ENCODE peak calls at places on chromosome 18, in four cellular contexts. One of them, this sample, is unnamed.

GRCh38 chr18:51191139-51191717 is 6.3 kb downstream of the MEX3C start:
- DNase-seq in B cell: no peak
- DNase-seq in progenitor cell of endocrine pancreas: no peak
- DNase-seq in stimulated activated CD4-positive, alpha-beta T cell treated with anti-CD3 and anti-CD28 coated beads, TNF-alpha, amount 100 ng/mL, for 1 hour: no peak
- DNase-seq in this sample: no peak

GRCh38 chr18:63025251-63025710 is 294.3 kb downstream of the BCL2 start:
- DNase-seq in B cell: no peak
- DNase-seq in stimulated activated CD4-positive, alpha-beta T cell treated with anti-CD3 and anti-CD28 coated beads, TNF-alpha, amount 100 ng/mL, for 1 hour: no peak
- DNase-seq in progenitor cell of endocrine pancreas: no peak
- DNase-seq in this sample: no peak

GRCh38 chr18:54515149-54515548 is 75.9 kb upstream of the DYNAP start:
- DNase-seq in progenitor cell of endocrine pancreas: no peak
- DNase-seq in stimulated activated CD4-positive, alpha-beta T cell treated with anti-CD3 and anti-CD28 coated beads, TNF-alpha, amount 100 ng/mL, for 1 hour: no peak
- DNase-seq in B cell: no peak
- DNase-seq in this sample: no peak

GRCh38 chr18:55912071-55912470 is 324.1 kb upstream of the TCF4 start:
- DNase-seq in progenitor cell of endocrine pancreas: no peak
- DNase-seq in stimulated activated CD4-positive, alpha-beta T cell treated with anti-CD3 and anti-CD28 coated beads, TNF-alpha, amount 100 ng/mL, for 1 hour: no peak
- DNase-seq in B cell: no peak
- DNase-seq in this sample: no peak

GRCh38 chr18:26747131-26747475 is 118.4 kb downstream of the AQP4 start:
- DNase-seq in progenitor cell of endocrine pancreas: no peak
- DNase-seq in B cell: no peak
- DNase-seq in stimulated activated CD4-positive, alpha-beta T cell treated with anti-CD3 and anti-CD28 coated beads, TNF-alpha, amount 100 ng/mL, for 1 hour: no peak
- DNase-seq in this sample: no peak

GRCh38 chr18:58541789-58542425 is 87.0 kb downstream of the ALPK2 start:
- DNase-seq in progenitor cell of endocrine pancreas: no peak
- DNase-seq in B cell: no peak
- DNase-seq in stimulated activated CD4-positive, alpha-beta T cell treated with anti-CD3 and anti-CD28 coated beads, TNF-alpha, amount 100 ng/mL, for 1 hour: peak; percentile 2
- DNase-seq in this sample: no peak

GRCh38 chr18:6610436-6610835 is 119.1 kb upstream of the ARHGAP28 start:
- DNase-seq in stimulated activated CD4-positive, alpha-beta T cell treated with anti-CD3 and anti-CD28 coated beads, TNF-alpha, amount 100 ng/mL, for 1 hour: no peak
- DNase-seq in B cell: no peak
- DNase-seq in progenitor cell of endocrine pancreas: no peak
- DNase-seq in this sample: no peak

GRCh38 chr18:39840406-39840805 is 2114.6 kb upstream of the PIK3C3 start:
- DNase-seq in B cell: no peak
- DNase-seq in progenitor cell of endocrine pancreas: no peak
- DNase-seq in stimulated activated CD4-positive, alpha-beta T cell treated with anti-CD3 and anti-CD28 coated beads, TNF-alpha, amount 100 ng/mL, for 1 hour: no peak
- DNase-seq in this sample: no peak

GRCh38 chr18:36186461-36187137 is 698 bp upstream of the MOCOS start:
- DNase-seq in stimulated activated CD4-positive, alpha-beta T cell treated with anti-CD3 and anti-CD28 coated beads, TNF-alpha, amount 100 ng/mL, for 1 hour: no peak
- DNase-seq in B cell: peak; percentile 55
- DNase-seq in progenitor cell of endocrine pancreas: no peak
- DNase-seq in this sample: no peak

GRCh38 chr18:37346048-37346447 is 219.6 kb downstream of the CELF4 start:
- DNase-seq in stimulated activated CD4-positive, alpha-beta T cell treated with anti-CD3 and anti-CD28 coated beads, TNF-alpha, amount 100 ng/mL, for 1 hour: no peak
- DNase-seq in progenitor cell of endocrine pancreas: no peak
- DNase-seq in B cell: no peak
- DNase-seq in this sample: no peak

GRCh38 chr18:63346471-63347183 is 20.4 kb downstream of the KDSR start:
- DNase-seq in stimulated activated CD4-positive, alpha-beta T cell treated with anti-CD3 and anti-CD28 coated beads, TNF-alpha, amount 100 ng/mL, for 1 hour: no peak
- DNase-seq in B cell: no peak
- DNase-seq in progenitor cell of endocrine pancreas: no peak
- DNase-seq in this sample: no peak

GRCh38 chr18:36187138-36187825 is at the start of gene MOCOS:
- DNase-seq in stimulated activated CD4-positive, alpha-beta T cell treated with anti-CD3 and anti-CD28 coated beads, TNF-alpha, amount 100 ng/mL, for 1 hour: no peak
- DNase-seq in progenitor cell of endocrine pancreas: peak; percentile 76
- DNase-seq in B cell: peak; percentile 74
- DNase-seq in this sample: no peak

GRCh38 chr18:49456794-49457193 is 3.7 kb downstream of the DYM start:
- DNase-seq in stimulated activated CD4-positive, alpha-beta T cell treated with anti-CD3 and anti-CD28 coated beads, TNF-alpha, amount 100 ng/mL, for 1 hour: no peak
- DNase-seq in progenitor cell of endocrine pancreas: no peak
- DNase-seq in B cell: no peak
- DNase-seq in this sample: no peak

GRCh38 chr18:59907172-59907571 is 7.4 kb downstream of the PMAIP1 start:
- DNase-seq in B cell: no peak
- DNase-seq in stimulated activated CD4-positive, alpha-beta T cell treated with anti-CD3 and anti-CD28 coated beads, TNF-alpha, amount 100 ng/mL, for 1 hour: no peak
- DNase-seq in progenitor cell of endocrine pancreas: no peak
- DNase-seq in this sample: no peak

GRCh38 chr18:50163505-50163904 is 31.4 kb downstream of the MYO5B start:
- DNase-seq in progenitor cell of endocrine pancreas: no peak
- DNase-seq in stimulated activated CD4-positive, alpha-beta T cell treated with anti-CD3 and anti-CD28 coated beads, TNF-alpha, amount 100 ng/mL, for 1 hour: no peak
- DNase-seq in B cell: no peak
- DNase-seq in this sample: no peak

GRCh38 chr18:74331404-74331803 is 15.8 kb downstream of the C18orf63 start:
- DNase-seq in progenitor cell of endocrine pancreas: no peak
- DNase-seq in stimulated activated CD4-positive, alpha-beta T cell treated with anti-CD3 and anti-CD28 coated beads, TNF-alpha, amount 100 ng/mL, for 1 hour: no peak
- DNase-seq in B cell: no peak
- DNase-seq in this sample: no peak

GRCh38 chr18:55252053-55252675 is 292.9 kb upstream of the CCDC68 start:
- DNase-seq in stimulated activated CD4-positive, alpha-beta T cell treated with anti-CD3 and anti-CD28 coated beads, TNF-alpha, amount 100 ng/mL, for 1 hour: no peak
- DNase-seq in progenitor cell of endocrine pancreas: no peak
- DNase-seq in B cell: no peak
- DNase-seq in this sample: no peak

GRCh38 chr18:30987479-30988241 is 54.9 kb downstream of the DSC3 start:
- DNase-seq in stimulated activated CD4-positive, alpha-beta T cell treated with anti-CD3 and anti-CD28 coated beads, TNF-alpha, amount 100 ng/mL, for 1 hour: no peak
- DNase-seq in B cell: no peak
- DNase-seq in progenitor cell of endocrine pancreas: no peak
- DNase-seq in this sample: no peak

This sample was measured in central memory CD8-positive, alpha-beta T cell.